ENCODE peak calls at places on chromosomes 16 and 17, in six cellular contexts. K, T, Z, B, V and W are unnamed samples.

GRCh38 chr16:86465434-86465833 is 44.9 kb upstream of the FOXF1 start:
- DNase-seq in T (no peak), K (no peak), V (no peak), Z (no peak), B (no peak), W (no peak)

GRCh38 chr17:80036715-80037477 is 454 bp downstream of the CCDC40 start:
- DNase-seq in K (peak; percentile 57), B (peak; percentile 47), T (no peak), V (peak; percentile 92), Z (no peak), W (no peak)

GRCh38 chr16:2267913-2268666 is at the start of gene RNPS1:
- DNase-seq in K (peak; percentile 88), T (peak; percentile 93), V (peak; percentile 100), B (peak; percentile 96), Z (peak; percentile 80), W (peak; percentile 78)

GRCh38 chr16:30731411-30731810 is 16.8 kb upstream of the PHKG2 start:
- DNase-seq in Z (no peak), K (no peak), B (no peak), T (no peak), V (no peak), W (no peak)

GRCh38 chr16:65476556-65476955 is 354.7 kb upstream of the CDH11 start:
- DNase-seq in K (no peak), T (no peak), V (no peak), Z (no peak), B (no peak), W (no peak)

GRCh38 chr17:33671493-33671892 is 378.4 kb upstream of the ASIC2 start:
- DNase-seq in Z (no peak), V (no peak), T (no peak), B (no peak), K (no peak), W (no peak)

GRCh38 chr17:21377821-21378396 is 1.8 kb downstream of the KCNJ12 start:
- DNase-seq in V (peak; percentile 74), K (no peak), T (no peak), B (peak; percentile 14), Z (no peak), W (no peak)

GRCh38 chr17:29120439-29120838 is 59.8 kb downstream of the MYO18A start:
- DNase-seq in K (no peak), V (no peak), B (no peak), T (no peak), Z (no peak), W (no peak)

GRCh38 chr17:43034623-43035293 is 9.7 kb downstream of the RND2 start:
- DNase-seq in K (no peak), B (no peak), T (no peak), Z (no peak), V (peak; percentile 52), W (no peak)

GRCh38 chr16:739560-740458 is 988 bp downstream of the CIAO3 start:
- DNase-seq in B (no peak), T (no peak), Z (no peak), K (peak; percentile 61), V (no peak), W (no peak)

GRCh38 chr16:85151603-85152413 is 39.5 kb upstream of the CIBAR2 start:
- DNase-seq in T (no peak), K (no peak), Z (no peak), B (peak; percentile 92), V (peak; percentile 93), W (no peak)

GRCh38 chr17:50013079-50013478 is 18.1 kb upstream of the DLX3 start:
- DNase-seq in T (no peak), Z (no peak), V (no peak), K (no peak), B (no peak), W (no peak)

GRCh38 chr17:15262291-15263205 is 2.6 kb downstream of the PMP22 start:
- DNase-seq in T (peak; percentile 87), B (peak; percentile 80), V (peak; percentile 84), K (no peak), Z (no peak), W (peak; percentile 71)

GRCh38 chr17:64773836-64774761 is 112.0 kb upstream of the SMURF2 start:
- DNase-seq in T (peak; percentile 95), Z (no peak), V (peak; percentile 71), B (peak; percentile 71), K (peak; percentile 91), W (no peak)

GRCh38 chr16:85176541-85177447 is 64.5 kb upstream of the CIBAR2 start:
- DNase-seq in T (no peak), V (peak; percentile 60), Z (no peak), K (no peak), B (peak; percentile 90), W (no peak)

GRCh38 chr17:57701121-57701520 is 44.0 kb downstream of the CCDC182 start:
- DNase-seq in T (no peak), K (no peak), V (no peak), Z (no peak), B (no peak), W (no peak)

GRCh38 chr17:6110088-6110487 is 39.9 kb downstream of the WSCD1 start:
- DNase-seq in T (no peak), V (no peak), B (no peak), Z (no peak), K (no peak), W (no peak)

DNA sequence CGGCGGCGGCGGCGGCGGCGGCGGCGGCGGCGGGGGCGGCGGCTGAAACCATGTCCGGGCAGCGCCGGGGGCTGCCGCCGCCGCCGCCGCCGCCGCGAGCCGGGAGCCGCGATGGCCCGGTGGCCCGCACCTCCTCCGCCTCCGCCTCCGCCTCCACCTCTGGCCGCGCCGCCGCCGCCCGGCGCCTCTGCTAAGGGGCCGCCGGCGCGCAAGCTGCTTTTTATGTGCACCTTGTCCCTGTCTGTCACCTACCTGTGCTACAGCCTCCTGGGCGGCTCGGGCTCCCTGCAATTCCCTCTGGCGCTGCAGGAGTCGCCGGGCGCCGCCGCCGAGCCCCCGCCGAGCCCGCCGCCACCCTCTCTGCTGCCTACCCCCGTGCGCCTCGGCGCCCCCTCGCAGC is 548 bp downstream of the HS3ST4 start:
- DNase-seq in V (peak; percentile 35), T (no peak), K (no peak), B (no peak), Z (no peak), W (no peak)
- TF ChIP-seq REST in V (no peak), T (no peak), K (no peak), B (no peak), Z (no peak), W (no peak)

GRCh38 chr17:39979021-39979660 is 1.5 kb upstream of the PSMD3 start:
- DNase-seq in B (no peak), Z (no peak), T (no peak), K (no peak), V (no peak), W (no peak)
- TF ChIP-seq SIN3A in B (no peak), Z (no peak), T (no peak), K (no peak), V (no peak), W (no peak)

GRCh38 chr17:66507103-66507923 is 204.9 kb downstream of the PRKCA start:
- DNase-seq in B (peak; percentile 56), K (peak; percentile 39), T (peak; percentile 33), Z (no peak), V (no peak), W (no peak)
- TF ChIP-seq REST in B (no peak), K (no peak), T (no peak), Z (no peak), V (no peak), W (no peak)

GRCh38 chr16:11250786-11251524 is 5.0 kb downstream of the SOCS1 start:
- DNase-seq in K (no peak), B (no peak), V (no peak), T (no peak), Z (no peak), W (no peak)

GRCh38 chr16:11251525-11252481 is 4.2 kb downstream of the SOCS1 start:
- DNase-seq in B (no peak), K (no peak), T (no peak), V (no peak), Z (no peak), W (no peak)

GRCh38 chr16:11248133-11248532 is 7.9 kb downstream of the SOCS1 start:
- DNase-seq in B (no peak), T (no peak), Z (no peak), K (no peak), V (no peak), W (no peak)

GRCh38 chr16:11249233-11250061 is 6.6 kb downstream of the SOCS1 start:
- DNase-seq in V (no peak), T (no peak), B (no peak), Z (no peak), K (no peak), W (no peak)

DNA sequence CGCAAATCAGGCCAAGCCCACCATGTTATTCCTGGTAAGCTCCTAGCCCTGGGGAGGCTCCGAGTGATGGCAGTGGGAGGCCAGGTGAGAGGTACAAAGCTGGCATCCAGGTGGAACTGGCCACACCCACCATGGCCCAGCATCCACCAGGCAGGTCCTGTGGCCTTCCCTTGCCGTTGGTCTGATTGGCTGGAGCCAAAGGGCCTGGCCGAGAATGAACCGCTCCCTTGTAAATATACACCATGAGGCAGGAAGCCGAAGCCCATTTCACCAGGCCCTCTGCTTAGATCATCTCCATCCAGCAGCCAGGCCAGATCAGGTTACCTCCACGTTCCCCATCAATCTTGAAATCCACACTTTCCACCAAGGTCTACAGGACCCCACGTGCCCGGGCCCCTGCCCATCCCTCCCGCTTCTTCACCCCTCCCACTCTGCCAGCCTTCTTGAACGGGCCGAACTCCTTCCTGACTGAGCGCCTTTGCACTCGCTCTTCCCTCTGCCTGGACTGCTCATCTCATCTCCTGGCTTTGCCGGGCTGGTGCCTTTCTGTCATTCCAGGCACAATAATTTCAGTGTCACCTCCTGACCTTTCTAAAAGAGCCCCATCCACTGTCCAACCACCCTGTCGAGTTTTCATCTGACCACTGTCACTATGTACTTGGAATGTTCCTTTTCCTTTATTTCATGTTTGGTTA is 5.8 kb downstream of the SOCS1 start:
- DNase-seq in T (no peak), B (no peak), Z (no peak), K (no peak), V (no peak), W (no peak)
- TF ChIP-seq SIN3A in T (no peak), B (no peak), Z (no peak), K (no peak), V (no peak), W (no peak)

GRCh38 chr16:19084139-19084538 is 16.7 kb downstream of the COQ7 start:
- DNase-seq in K (no peak), T (no peak), Z (no peak), V (no peak), B (no peak), W (no peak)

GRCh38 chr16:19084879-19085278 is 17.5 kb downstream of the COQ7 start:
- DNase-seq in V (no peak), Z (no peak), K (no peak), T (no peak), B (no peak), W (no peak)

GRCh38 chr16:19085679-19086200 is 18.3 kb downstream of the COQ7 start:
- DNase-seq in Z (no peak), V (peak; percentile 22), K (no peak), T (no peak), B (peak; percentile 72), W (no peak)

GRCh38 chr16:19086322-19087199 is 19.1 kb downstream of the COQ7 start:
- DNase-seq in K (peak; percentile 95), B (peak; percentile 89), Z (peak; percentile 20), T (peak; percentile 90), V (peak; percentile 92), W (peak; percentile 89)

GRCh38 chr16:19083670-19084069 is 16.3 kb downstream of the COQ7 start:
- DNase-seq in B (no peak), T (no peak), Z (no peak), K (no peak), V (no peak), W (no peak)
- TF ChIP-seq REST in B (no peak), T (no peak), Z (no peak), K (no peak), V (no peak), W (no peak)